ENCODE peak calls at places on chromosomes 3 and 15, in nine cellular contexts. E, N, L, C, I, P, Y, H and Z are unnamed samples.

GRCh38 chr3:183551930-183552329 is 3.6 kb downstream of the KLHL6 start:
- DNase-seq in E (no peak), N (no peak), L (no peak), C (no peak), I (peak), P (no peak), Y (no peak), H (no peak), Z (no peak)

GRCh38 chr15:89366656-89367393 is 32.2 kb upstream of the POLG start:
- DNase-seq in E (no peak), N (no peak), L (no peak), C (no peak), I (no peak), P (no peak), Y (no peak), H (no peak), Z (no peak)

GRCh38 chr15:70299931-70300858 is 202.5 kb upstream of the TLE3 start:
- DNase-seq in E (no peak), N (no peak), L (no peak), C (no peak), I (peak), P (no peak), Y (peak), H (no peak), Z (no peak)

GRCh38 chr3:16848007-16848406 is 36.7 kb upstream of the PLCL2 start:
- DNase-seq in E (no peak), N (no peak), L (no peak), C (no peak), I (no peak), P (no peak), Y (no peak), H (no peak), Z (no peak)

GRCh38 chr3:3802021-3802420 is 2.8 kb downstream of the LRRN1 start:
- DNase-seq in E (no peak), N (no peak), L (no peak), C (no peak), I (no peak), P (no peak), Y (no peak), H (no peak), Z (no peak)

GRCh38 chr3:69200384-69201068 is 78.1 kb upstream of the LMOD3 start:
- DNase-seq in E (peak), N (peak), L (no peak), C (no peak), I (peak), P (peak), Y (no peak), H (no peak), Z (peak)

GRCh38 chr15:85753791-85754452 is 40.8 kb downstream of the KLHL25 start:
- DNase-seq in E (peak), N (no peak), L (peak), C (peak), I (no peak), P (no peak), Y (no peak), H (no peak), Z (no peak)

GRCh38 chr3:105094588-105094987 is 272.1 kb upstream of the ALCAM start:
- DNase-seq in E (peak), N (no peak), L (no peak), C (no peak), I (no peak), P (no peak), Y (no peak), H (no peak), Z (no peak)

GRCh38 chr15:42148808-42149492 is 7.5 kb downstream of the PLA2G4F start:
- DNase-seq in E (peak), N (no peak), L (no peak), C (peak), I (no peak), P (no peak), Y (no peak), H (no peak), Z (no peak)

GRCh38 chr3:52167240-52167639 is 13.0 kb upstream of the POC1A start:
- DNase-seq in E (peak), N (no peak), L (no peak), C (no peak), I (no peak), P (no peak), Y (no peak), H (no peak), Z (no peak)

GRCh38 chr3:16362781-16363180 is 97.8 kb downstream of the OXNAD1 start:
- DNase-seq in E (no peak), N (no peak), L (no peak), C (no peak), I (no peak), P (no peak), Y (no peak), H (no peak), Z (no peak)

GRCh38 chr3:185560676-185561075 is 8.3 kb upstream of the LIPH start:
- DNase-seq in E (no peak), N (no peak), L (no peak), C (no peak), I (no peak), P (no peak), Y (no peak), H (no peak), Z (no peak)

GRCh38 chr3:25782938-25783660 is at the start of gene NGLY1:
- DNase-seq in E (peak), N (peak), L (peak), C (peak), I (peak), P (peak), Y (peak), H (peak), Z (peak)

GRCh38 chr3:47162695-47163022 is 1.3 kb downstream of the SETD2 start:
- DNase-seq in E (peak), N (no peak), L (no peak), C (no peak), I (no peak), P (peak), Y (no peak), H (no peak), Z (no peak)

GRCh38 chr3:120420855-120421570 is 29.8 kb downstream of the FSTL1 start:
- DNase-seq in E (no peak), N (no peak), L (no peak), C (peak), I (no peak), P (peak), Y (no peak), H (peak), Z (no peak)

GRCh38 chr3:122014741-122015140 is 7.3 kb downstream of the ILDR1 start:
- DNase-seq in E (no peak), N (no peak), L (no peak), C (no peak), I (peak), P (no peak), Y (peak), H (no peak), Z (no peak)

GRCh38 chr3:131083190-131083863 is 56.6 kb downstream of the NEK11 start:
- DNase-seq in E (peak), N (no peak), L (no peak), C (peak), I (no peak), P (peak), Y (no peak), H (peak), Z (no peak)

GRCh38 chr3:57078366-57079220 is 18.1 kb downstream of the SPATA12 start:
- DNase-seq in E (peak), N (peak), L (peak), C (peak), I (peak), P (peak), Y (peak), H (no peak), Z (no peak)